ENCODE peak calls at places on chromosomes 11 and 22, in five cellular contexts. One of them, this sample, is unnamed.
A peak's percentile ranks its signal among the peaks of the same experiment; 100 is the strongest.

GRCh38 chr11:120766318-120766717 is 254.8 kb downstream of the GRIK4 start:
- DNase-seq in A172: no peak
- DNase-seq in HFFc6: no peak
- DNase-seq in nucleus accumbens: no peak
- DNase-seq in choroid plexus epithelial cell: no peak
- DNase-seq in this sample: no peak

GRCh38 chr11:64643258-64643881 is 52.4 kb downstream of the SLC22A12 start:
- DNase-seq in HFFc6: no peak
- DNase-seq in nucleus accumbens: peak; percentile 59
- DNase-seq in A172: no peak
- DNase-seq in choroid plexus epithelial cell: no peak
- DNase-seq in this sample: no peak

GRCh38 chr11:65491614-65492386 is 7.0 kb upstream of the MALAT1 start:
- DNase-seq in choroid plexus epithelial cell: peak; percentile 87
- DNase-seq in nucleus accumbens: no peak
- DNase-seq in A172: peak; percentile 91
- DNase-seq in HFFc6: peak; percentile 98
- DNase-seq in this sample: peak; percentile 92

GRCh38 chr11:74226907-74227306 is 55.8 kb downstream of the PPME1 start:
- DNase-seq in A172: no peak
- DNase-seq in nucleus accumbens: no peak
- DNase-seq in HFFc6: no peak
- DNase-seq in choroid plexus epithelial cell: no peak
- DNase-seq in this sample: no peak

GRCh38 chr22:40648386-40648785 is 11.9 kb upstream of the MRTFA start:
- DNase-seq in nucleus accumbens: no peak
- DNase-seq in A172: no peak
- DNase-seq in HFFc6: no peak
- DNase-seq in choroid plexus epithelial cell: no peak
- DNase-seq in this sample: no peak

GRCh38 chr11:98979212-98979611 is 41.5 kb upstream of the CNTN5 start:
- DNase-seq in A172: no peak
- DNase-seq in choroid plexus epithelial cell: no peak
- DNase-seq in nucleus accumbens: no peak
- DNase-seq in HFFc6: no peak
- DNase-seq in this sample: no peak

GRCh38 chr11:57094206-57094940 is 87.4 kb upstream of the LRRC55 start:
- DNase-seq in nucleus accumbens: no peak
- DNase-seq in A172: peak; percentile 67
- DNase-seq in choroid plexus epithelial cell: no peak
- DNase-seq in HFFc6: peak; percentile 21
- DNase-seq in this sample: no peak

GRCh38 chr11:100830295-100830694 is 143.2 kb downstream of the ARHGAP42 start:
- DNase-seq in A172: no peak
- DNase-seq in nucleus accumbens: no peak
- DNase-seq in HFFc6: no peak
- DNase-seq in choroid plexus epithelial cell: no peak
- DNase-seq in this sample: no peak

GRCh38 chr11:10913075-10913474 is 55.2 kb upstream of the ZBED5 start:
- DNase-seq in choroid plexus epithelial cell: no peak
- DNase-seq in A172: no peak
- DNase-seq in HFFc6: no peak
- DNase-seq in nucleus accumbens: no peak
- DNase-seq in this sample: no peak

GRCh38 chr11:69947059-69947771 is 128.0 kb upstream of the FGF3 start:
- DNase-seq in nucleus accumbens: no peak
- DNase-seq in HFFc6: no peak
- DNase-seq in A172: peak; percentile 29
- DNase-seq in choroid plexus epithelial cell: no peak
- DNase-seq in this sample: peak; percentile 66

GRCh38 chr11:66568124-66568916 is at the start of gene CTSF:
- DNase-seq in HFFc6: peak; percentile 60
- DNase-seq in choroid plexus epithelial cell: peak; percentile 76
- DNase-seq in nucleus accumbens: peak; percentile 88
- DNase-seq in A172: no peak
- DNase-seq in this sample: no peak

GRCh38 chr11:87356428-87356827 is 318.7 kb downstream of the TMEM135 start:
- DNase-seq in nucleus accumbens: no peak
- DNase-seq in A172: no peak
- DNase-seq in choroid plexus epithelial cell: no peak
- DNase-seq in HFFc6: no peak
- DNase-seq in this sample: no peak

GRCh38 chr11:134414036-134414731 is 2.1 kb upstream of the B3GAT1 start:
- DNase-seq in nucleus accumbens: no peak
- DNase-seq in HFFc6: no peak
- DNase-seq in A172: no peak
- DNase-seq in choroid plexus epithelial cell: no peak
- DNase-seq in this sample: no peak

GRCh38 chr22:43922123-43922522 is 1.5 kb upstream of the PNPLA3 start:
- DNase-seq in nucleus accumbens: no peak
- DNase-seq in choroid plexus epithelial cell: no peak
- DNase-seq in HFFc6: no peak
- DNase-seq in A172: no peak
- DNase-seq in this sample: peak; percentile 66

GRCh38 chr11:117328414-117329010 is 858 bp downstream of the CEP164 start:
- DNase-seq in A172: peak; percentile 16
- DNase-seq in HFFc6: peak; percentile 30
- DNase-seq in choroid plexus epithelial cell: peak; percentile 65
- DNase-seq in nucleus accumbens: no peak
- DNase-seq in this sample: peak; percentile 51

This sample was measured in SW480.